ENCODE peak calls at places on chromosomes 2 and 18, in eight cellular contexts. One of them, this sample, is unnamed.

GRCh38 chr2:238489896-238490295 is 63.2 kb downstream of the ASB1 start:
- DNase-seq in HT1080: no peak
- DNase-seq in choroid plexus epithelial cell: no peak
- DNase-seq in effector memory CD8-positive, alpha-beta T cell: no peak
- DNase-seq in GM12865: no peak
- DNase-seq in activated CD4-positive, alpha-beta T cell treated with anti-CD3 and anti-CD28 coated beads, Interleukin-2, amount 50 U/mL, for 1 hour: no peak
- DNase-seq in endodermal cell: no peak
- DNase-seq in activated T-cell treated with anti-CD3 and anti-CD28 coated beads for 48 hours: no peak
- DNase-seq in this sample: no peak

GRCh38 chr2:1823187-1824169 is 79.2 kb upstream of the PXDN start:
- DNase-seq in activated T-cell treated with anti-CD3 and anti-CD28 coated beads for 48 hours: no peak
- DNase-seq in HT1080: no peak
- DNase-seq in choroid plexus epithelial cell: no peak
- DNase-seq in endodermal cell: peak
- DNase-seq in GM12865: no peak
- DNase-seq in activated CD4-positive, alpha-beta T cell treated with anti-CD3 and anti-CD28 coated beads, Interleukin-2, amount 50 U/mL, for 1 hour: no peak
- DNase-seq in effector memory CD8-positive, alpha-beta T cell: no peak
- DNase-seq in this sample: no peak

GRCh38 chr2:46776687-46777327 is 138.8 kb downstream of the MCFD2 start:
- DNase-seq in endodermal cell: peak
- DNase-seq in effector memory CD8-positive, alpha-beta T cell: peak
- DNase-seq in activated CD4-positive, alpha-beta T cell treated with anti-CD3 and anti-CD28 coated beads, Interleukin-2, amount 50 U/mL, for 1 hour: peak
- DNase-seq in choroid plexus epithelial cell: peak
- DNase-seq in HT1080: peak
- DNase-seq in activated T-cell treated with anti-CD3 and anti-CD28 coated beads for 48 hours: peak
- DNase-seq in GM12865: peak
- DNase-seq in this sample: peak

GRCh38 chr2:109061736-109062557 is 67.1 kb upstream of the SH3RF3 start:
- DNase-seq in endodermal cell: no peak
- DNase-seq in effector memory CD8-positive, alpha-beta T cell: no peak
- DNase-seq in choroid plexus epithelial cell: no peak
- DNase-seq in HT1080: no peak
- DNase-seq in activated T-cell treated with anti-CD3 and anti-CD28 coated beads for 48 hours: no peak
- DNase-seq in activated CD4-positive, alpha-beta T cell treated with anti-CD3 and anti-CD28 coated beads, Interleukin-2, amount 50 U/mL, for 1 hour: no peak
- DNase-seq in GM12865: no peak
- DNase-seq in this sample: no peak

GRCh38 chr2:16729335-16729734 is 63.7 kb upstream of the CYRIA start:
- DNase-seq in choroid plexus epithelial cell: no peak
- DNase-seq in activated T-cell treated with anti-CD3 and anti-CD28 coated beads for 48 hours: no peak
- DNase-seq in HT1080: peak
- DNase-seq in effector memory CD8-positive, alpha-beta T cell: no peak
- DNase-seq in activated CD4-positive, alpha-beta T cell treated with anti-CD3 and anti-CD28 coated beads, Interleukin-2, amount 50 U/mL, for 1 hour: no peak
- DNase-seq in endodermal cell: no peak
- DNase-seq in GM12865: peak
- DNase-seq in this sample: no peak

GRCh38 chr18:7735194-7735593 is 168.1 kb downstream of the PTPRM start:
- DNase-seq in endodermal cell: peak
- DNase-seq in GM12865: no peak
- DNase-seq in activated CD4-positive, alpha-beta T cell treated with anti-CD3 and anti-CD28 coated beads, Interleukin-2, amount 50 U/mL, for 1 hour: no peak
- DNase-seq in HT1080: no peak
- DNase-seq in activated T-cell treated with anti-CD3 and anti-CD28 coated beads for 48 hours: no peak
- DNase-seq in choroid plexus epithelial cell: peak
- DNase-seq in effector memory CD8-positive, alpha-beta T cell: no peak
- DNase-seq in this sample: no peak

GRCh38 chr2:128261245-128262128 is 57.2 kb downstream of the HS6ST1 start:
- DNase-seq in effector memory CD8-positive, alpha-beta T cell: no peak
- DNase-seq in HT1080: no peak
- DNase-seq in GM12865: no peak
- DNase-seq in activated CD4-positive, alpha-beta T cell treated with anti-CD3 and anti-CD28 coated beads, Interleukin-2, amount 50 U/mL, for 1 hour: no peak
- DNase-seq in activated T-cell treated with anti-CD3 and anti-CD28 coated beads for 48 hours: no peak
- DNase-seq in endodermal cell: peak
- DNase-seq in choroid plexus epithelial cell: no peak
- DNase-seq in this sample: no peak

GRCh38 chr2:42942214-42942989 is 150.0 kb upstream of the HAAO start:
- DNase-seq in endodermal cell: peak
- DNase-seq in HT1080: no peak
- DNase-seq in GM12865: no peak
- DNase-seq in choroid plexus epithelial cell: no peak
- DNase-seq in activated CD4-positive, alpha-beta T cell treated with anti-CD3 and anti-CD28 coated beads, Interleukin-2, amount 50 U/mL, for 1 hour: no peak
- DNase-seq in activated T-cell treated with anti-CD3 and anti-CD28 coated beads for 48 hours: no peak
- DNase-seq in effector memory CD8-positive, alpha-beta T cell: no peak
- DNase-seq in this sample: no peak

GRCh38 chr2:63976125-63976510 is 43.1 kb downstream of the VPS54 start:
- DNase-seq in activated CD4-positive, alpha-beta T cell treated with anti-CD3 and anti-CD28 coated beads, Interleukin-2, amount 50 U/mL, for 1 hour: no peak
- DNase-seq in GM12865: no peak
- DNase-seq in effector memory CD8-positive, alpha-beta T cell: no peak
- DNase-seq in choroid plexus epithelial cell: no peak
- DNase-seq in HT1080: no peak
- DNase-seq in activated T-cell treated with anti-CD3 and anti-CD28 coated beads for 48 hours: no peak
- DNase-seq in endodermal cell: no peak
- DNase-seq in this sample: no peak

GRCh38 chr2:240204431-240205276 is 64.2 kb upstream of the OTOS start:
- DNase-seq in activated T-cell treated with anti-CD3 and anti-CD28 coated beads for 48 hours: no peak
- DNase-seq in effector memory CD8-positive, alpha-beta T cell: no peak
- DNase-seq in activated CD4-positive, alpha-beta T cell treated with anti-CD3 and anti-CD28 coated beads, Interleukin-2, amount 50 U/mL, for 1 hour: no peak
- DNase-seq in choroid plexus epithelial cell: no peak
- DNase-seq in endodermal cell: no peak
- DNase-seq in HT1080: no peak
- DNase-seq in GM12865: no peak
- DNase-seq in this sample: no peak

GRCh38 chr2:11387100-11387390 is 42.6 kb upstream of the ROCK2 start:
- DNase-seq in HT1080: no peak
- DNase-seq in endodermal cell: no peak
- DNase-seq in activated CD4-positive, alpha-beta T cell treated with anti-CD3 and anti-CD28 coated beads, Interleukin-2, amount 50 U/mL, for 1 hour: no peak
- DNase-seq in GM12865: no peak
- DNase-seq in choroid plexus epithelial cell: no peak
- DNase-seq in effector memory CD8-positive, alpha-beta T cell: no peak
- DNase-seq in activated T-cell treated with anti-CD3 and anti-CD28 coated beads for 48 hours: no peak
- DNase-seq in this sample: no peak

GRCh38 chr2:151478011-151478410 is 68.3 kb downstream of the RIF1 start:
- DNase-seq in choroid plexus epithelial cell: peak
- DNase-seq in GM12865: no peak
- DNase-seq in HT1080: peak
- DNase-seq in activated T-cell treated with anti-CD3 and anti-CD28 coated beads for 48 hours: no peak
- DNase-seq in activated CD4-positive, alpha-beta T cell treated with anti-CD3 and anti-CD28 coated beads, Interleukin-2, amount 50 U/mL, for 1 hour: no peak
- DNase-seq in effector memory CD8-positive, alpha-beta T cell: no peak
- DNase-seq in endodermal cell: no peak
- DNase-seq in this sample: no peak

GRCh38 chr2:150424361-150424760 is 63.1 kb downstream of the RND3 start:
- DNase-seq in HT1080: no peak
- DNase-seq in activated CD4-positive, alpha-beta T cell treated with anti-CD3 and anti-CD28 coated beads, Interleukin-2, amount 50 U/mL, for 1 hour: no peak
- DNase-seq in endodermal cell: no peak
- DNase-seq in effector memory CD8-positive, alpha-beta T cell: no peak
- DNase-seq in activated T-cell treated with anti-CD3 and anti-CD28 coated beads for 48 hours: no peak
- DNase-seq in GM12865: no peak
- DNase-seq in choroid plexus epithelial cell: no peak
- DNase-seq in this sample: no peak

GRCh38 chr2:134491796-134492441 is 226.9 kb downstream of the TMEM163 start:
- DNase-seq in effector memory CD8-positive, alpha-beta T cell: no peak
- DNase-seq in HT1080: peak
- DNase-seq in GM12865: no peak
- DNase-seq in activated CD4-positive, alpha-beta T cell treated with anti-CD3 and anti-CD28 coated beads, Interleukin-2, amount 50 U/mL, for 1 hour: peak
- DNase-seq in activated T-cell treated with anti-CD3 and anti-CD28 coated beads for 48 hours: no peak
- DNase-seq in endodermal cell: no peak
- DNase-seq in choroid plexus epithelial cell: no peak
- DNase-seq in this sample: no peak

GRCh38 chr2:96207073-96207777 is 1.4 kb downstream of the STARD7 start:
- DNase-seq in activated T-cell treated with anti-CD3 and anti-CD28 coated beads for 48 hours: no peak
- DNase-seq in GM12865: no peak
- DNase-seq in endodermal cell: no peak
- DNase-seq in HT1080: no peak
- DNase-seq in effector memory CD8-positive, alpha-beta T cell: no peak
- DNase-seq in activated CD4-positive, alpha-beta T cell treated with anti-CD3 and anti-CD28 coated beads, Interleukin-2, amount 50 U/mL, for 1 hour: no peak
- DNase-seq in choroid plexus epithelial cell: no peak
- DNase-seq in this sample: no peak

This sample was measured in stimulated activated naive CD8-positive, alpha-beta T cell treated with anti-CD3 and anti-CD28 coated beads, Interleukin-15, amount 100 ng/mL, for 72 hours.